ENCODE peak calls at places on chromosomes 16 and 17, in six cellular contexts. Q is activated CD8-positive, alpha-beta T cell treated with anti-CD3 and anti-CD28 coated beads, Interleukin-2, amount 10 ng/mL, durations not matched to agents 7 days and 5 days; F is posterior cingulate gyrus; U is foreskin fibroblast; V is heart right ventricle; H is activated B cell treated with CpG ODN at 0.5 μM for 24 hours. K is an unnamed sample.

GRCh38 chr17:74862108-74862901 is 2.6 kb upstream of the GRIN2C start:
- DNase-seq in Q (peak; percentile 71), F (peak; percentile 69), U (peak; percentile 76), V (peak; percentile 76), H (peak; percentile 57), K (no peak)

GRCh38 chr17:41697122-41697962 is 8.7 kb downstream of the EIF1 start:
- DNase-seq in Q (no peak), F (no peak), U (peak; percentile 75), V (peak; percentile 44), H (no peak), K (no peak)

GRCh38 chr16:11401161-11402050 is 56.1 kb downstream of the RMI2 start:
- DNase-seq in Q (no peak), F (no peak), U (no peak), V (peak; percentile 70), H (no peak), K (no peak)

GRCh38 chr17:37506678-37507077 is 17.0 kb downstream of the DUSP14 start:
- DNase-seq in Q (peak; percentile 52), F (peak; percentile 75), U (peak; percentile 59), V (no peak), H (no peak), K (no peak)

GRCh38 chr17:27502526-27503324 is 46.5 kb downstream of the KSR1 start:
- DNase-seq in Q (no peak), F (peak; percentile 32), U (peak; percentile 17), V (no peak), H (no peak), K (no peak)

GRCh38 chr17:41421116-41421515 is 3.3 kb downstream of the KRT37 start:
- DNase-seq in Q (no peak), F (no peak), U (peak; percentile 58), V (no peak), H (no peak), K (no peak)

GRCh38 chr17:43556292-43556691 is 10.2 kb upstream of the ETV4 start:
- DNase-seq in Q (no peak), F (no peak), U (peak; percentile 96), V (no peak), H (no peak), K (peak; percentile 39)

GRCh38 chr16:66503030-66503429 is 46.9 kb downstream of the TK2 start:
- DNase-seq in Q (peak; percentile 12), F (peak; percentile 53), U (peak; percentile 16), V (no peak), H (no peak), K (no peak)

GRCh38 chr16:363110-364090 is 6.9 kb downstream of the MRPL28 start:
- DNase-seq in Q (no peak), F (no peak), U (no peak), V (no peak), H (no peak), K (no peak)